ENCODE peak calls at places on chromosomes 7 and 10, in six cellular contexts. D is stimulated activated effector memory CD8-positive, alpha-beta T cell treated with anti-CD3 and anti-CD28 coated beads, Interleukin-12 subunit alpha, Interleukin-12 subunit beta, amount 100 ng/mL, for 72 hours; L is heart left ventricle; W is activated naive CD4-positive, alpha-beta T cell treated with anti-CD3 and anti-CD28 coated beads, Interleukin-2, amount 50 U/mL, for 72 hours; N is HepG2; U is activated T-cell treated with anti-CD3 and anti-CD28 coated beads, Interleukin-2, amount 50 U/mL, for 4 hours. Y is an unnamed sample.

GRCh38 chr7:141045126-141045841 is 28.6 kb upstream of the TMEM178B start:
- ATAC-seq in D (no peak), L (no peak), W (no peak), N (no peak), U (no peak), Y (no peak)

GRCh38 chr10:11144626-11145497 is 127.2 kb downstream of the CELF2 start:
- ATAC-seq in D (no peak), L (no peak), W (no peak), N (no peak), U (peak), Y (no peak)

GRCh38 chr10:91340613-91341362 is 69.4 kb upstream of the HECTD2 start:
- ATAC-seq in D (no peak), L (peak), W (peak), N (no peak), U (no peak), Y (no peak)

GRCh38 chr7:55588379-55588699 is 16.0 kb upstream of the VOPP1 start:
- ATAC-seq in D (peak), L (no peak), W (no peak), N (peak), U (no peak), Y (no peak)

GRCh38 chr10:6123467-6124042 is 34.7 kb downstream of the RBM17 start:
- ATAC-seq in D (peak), L (no peak), W (no peak), N (no peak), U (no peak), Y (peak)

GRCh38 chr10:458466-458865 is 231.0 kb downstream of the DIP2C start:
- ATAC-seq in D (no peak), L (peak), W (no peak), N (no peak), U (no peak), Y (no peak)

GRCh38 chr10:21742740-21743412 is 208.8 kb downstream of the MLLT10 start:
- ATAC-seq in D (no peak), L (no peak), W (no peak), N (no peak), U (no peak), Y (no peak)

GRCh38 chr7:24442170-24442777 is 131.0 kb upstream of the PALS2 start:
- ATAC-seq in D (peak), L (no peak), W (no peak), N (no peak), U (no peak), Y (no peak)

GRCh38 chr10:127971973-127972615 is 65.2 kb downstream of the PTPRE start:
- ATAC-seq in D (no peak), L (no peak), W (no peak), N (no peak), U (no peak), Y (no peak)

GRCh38 chr7:25638590-25638989 is 410.3 kb upstream of the NPVF start:
- ATAC-seq in D (no peak), L (no peak), W (no peak), N (no peak), U (no peak), Y (no peak)

GRCh38 chr7:39414669-39415035 is 151.6 kb upstream of the YAE1 start:
- ATAC-seq in D (no peak), L (no peak), W (no peak), N (peak), U (no peak), Y (no peak)

GRCh38 chr7:111266613-111267012 is 175.7 kb downstream of the LRRN3 start:
- ATAC-seq in D (no peak), L (no peak), W (no peak), N (peak), U (no peak), Y (no peak)

GRCh38 chr10:17645591-17646345 is 1.8 kb downstream of the STAM start:
- ATAC-seq in D (peak), L (no peak), W (peak), N (no peak), U (peak), Y (no peak)

GRCh38 chr7:50446542-50446960 is 3.6 kb downstream of the FIGNL1 start:
- ATAC-seq in D (peak), L (no peak), W (peak), N (no peak), U (peak), Y (no peak)

GRCh38 chr7:129642871-129643515 is 31.5 kb downstream of the NRF1 start:
- ATAC-seq in D (no peak), L (no peak), W (no peak), N (no peak), U (no peak), Y (no peak)

GRCh38 chr10:34996843-34997242 is 93.3 kb downstream of the CUL2 start:
- ATAC-seq in D (no peak), L (peak), W (no peak), N (no peak), U (no peak), Y (no peak)

GRCh38 chr10:48612241-48612943 is 7.5 kb upstream of the ARHGAP22 start:
- ATAC-seq in D (no peak), L (peak), W (no peak), N (no peak), U (no peak), Y (no peak)

GRCh38 chr7:131522325-131522920 is 34.0 kb downstream of the PODXL start:
- ATAC-seq in D (peak), L (no peak), W (peak), N (no peak), U (peak), Y (no peak)